ENCODE peak calls at places on chromosomes 12 and 14, in ten cellular contexts. V is A549, B is Peyer's patch, Y is uterus, J is heart left ventricle, A is left ventricle myocardium inferior, O is astrocyte, H is IMR-90, X is HCT116, G is sigmoid colon. F is an unnamed sample.

GRCh38 chr12:40614923-40615322 is 77.3 kb upstream of the CNTN1 start:
- DNase-seq in G (no peak), B (no peak), Y (no peak), A (no peak), H (no peak), J (no peak), V (no peak), X (no peak), O (no peak), F (no peak)

GRCh38 chr12:132579747-132580146 is 30.6 kb downstream of the LRCOL1 start:
- DNase-seq in H (no peak), J (no peak), O (no peak), B (no peak), V (no peak), Y (no peak), A (no peak), G (no peak), X (no peak), F (no peak)

GRCh38 chr14:65832431-65833253 is 420.1 kb downstream of the FUT8 start:
- DNase-seq in G (no peak), J (no peak), Y (no peak), V (peak), H (peak), O (no peak), X (no peak), B (no peak), A (no peak), F (no peak)

GRCh38 chr12:46084666-46085631 is 94.6 kb upstream of the SCAF11 start:
- DNase-seq in J (no peak), A (no peak), B (no peak), H (no peak), V (no peak), X (no peak), O (no peak), Y (no peak), G (no peak), F (no peak)

GRCh38 chr12:96587691-96588090 is 98.3 kb downstream of the CFAP54 start:
- DNase-seq in J (no peak), X (no peak), G (no peak), Y (no peak), A (no peak), H (peak), V (no peak), O (peak), B (no peak), F (no peak)

GRCh38 chr14:94575730-94576585 is 5.3 kb upstream of the SERPINA5 start:
- DNase-seq in O (peak), Y (no peak), G (no peak), A (no peak), B (no peak), J (no peak), H (peak), V (no peak), X (no peak), F (no peak)

GRCh38 chr14:54220122-54220691 is 176.6 kb upstream of the CDKN3 start:
- DNase-seq in O (no peak), J (peak), B (no peak), Y (no peak), A (peak), H (no peak), G (no peak), V (no peak), X (no peak), F (no peak)

GRCh38 chr14:56195727-56196126 is 77.5 kb downstream of the PELI2 start:
- DNase-seq in X (no peak), G (no peak), A (no peak), H (peak), O (peak), B (no peak), V (no peak), J (peak), Y (no peak), F (no peak)

GRCh38 chr12:56632701-56633464 is 2.8 kb upstream of the BAZ2A start:
- DNase-seq in A (no peak), B (no peak), G (no peak), O (no peak), Y (no peak), H (no peak), V (no peak), J (no peak), X (no peak), F (no peak)

GRCh38 chr12:31591308-31591901 is 469 bp upstream of the DENND5B start:
- DNase-seq in H (no peak), A (no peak), O (no peak), B (peak), J (peak), V (peak), G (peak), X (no peak), Y (peak), F (no peak)

GRCh38 chr14:87133073-87133815 is 859.7 kb downstream of the GALC start:
- DNase-seq in A (peak), H (peak), V (no peak), O (peak), B (no peak), Y (peak), J (peak), X (no peak), G (no peak), F (peak)

GRCh38 chr14:95505030-95505589 is 11.3 kb downstream of the SYNE3 start:
- DNase-seq in G (peak), A (no peak), B (no peak), Y (no peak), O (no peak), V (no peak), H (no peak), X (no peak), J (no peak), F (no peak)

GRCh38 chr12:95881331-95881955 is 22.7 kb downstream of the SNRPF start:
- DNase-seq in B (no peak), X (no peak), V (no peak), H (peak), J (no peak), A (no peak), G (no peak), Y (no peak), O (peak), F (peak)

GRCh38 chr12:39937119-39937518 is 168.8 kb downstream of the SLC2A13 start:
- DNase-seq in H (no peak), G (no peak), V (no peak), Y (no peak), X (no peak), J (no peak), A (no peak), O (no peak), B (no peak), F (no peak)

GRCh38 chr12:112131686-112132085 is 6.3 kb downstream of the TRAFD1 start:
- DNase-seq in X (no peak), H (no peak), B (no peak), A (no peak), G (no peak), O (no peak), J (no peak), V (no peak), Y (no peak), F (no peak)

GRCh38 chr14:58455593-58456265 is 28.2 kb downstream of the KIAA0586 start:
- DNase-seq in A (no peak), O (peak), B (no peak), X (no peak), V (peak), G (no peak), H (peak), Y (no peak), J (no peak), F (no peak)

GRCh38 chr12:19447386-19447785 is 8.1 kb downstream of the AEBP2 start:
- DNase-seq in G (no peak), H (no peak), B (no peak), X (no peak), A (no peak), V (no peak), Y (no peak), O (no peak), J (no peak), F (no peak)

GRCh38 chr12:33671676-33672075 is 232.1 kb upstream of the SYT10 start:
- DNase-seq in B (no peak), H (no peak), Y (no peak), V (no peak), O (no peak), G (no peak), J (no peak), A (no peak), X (no peak), F (no peak)

GRCh38 chr12:69966409-69966808 is 141.4 kb downstream of the MYRFL start:
- DNase-seq in J (peak), O (peak), H (peak), V (peak), B (no peak), A (peak), Y (no peak), X (peak), G (peak), F (no peak)

GRCh38 chr14:61704554-61704953 is 9.2 kb downstream of the HIF1A start:
- DNase-seq in B (no peak), J (no peak), A (no peak), H (no peak), Y (no peak), G (no peak), X (no peak), V (no peak), O (no peak), F (no peak)

GRCh38 chr12:15829255-15829654 is 40.1 kb upstream of the EPS8 start:
- DNase-seq in A (no peak), X (no peak), G (no peak), J (no peak), Y (no peak), B (no peak), O (no peak), H (no peak), V (no peak), F (no peak)

GRCh38 chr14:78448483-78449094 is 278.4 kb downstream of the NRXN3 start:
- DNase-seq in V (peak), A (no peak), X (peak), O (no peak), H (no peak), J (peak), Y (no peak), G (no peak), B (peak), F (no peak)

GRCh38 chr14:99156026-99156425 is 116.0 kb downstream of the BCL11B start:
- DNase-seq in G (peak), A (no peak), O (no peak), J (no peak), H (no peak), V (no peak), X (no peak), B (no peak), Y (no peak), F (no peak)

GRCh38 chr12:120713861-120714482 is 3.7 kb downstream of the UNC119B start:
- DNase-seq in Y (peak), V (peak), H (peak), B (no peak), G (peak), O (peak), A (no peak), X (peak), J (peak), F (peak)

GRCh38 chr14:36083317-36083716 is 93.2 kb downstream of the PTCSC3 start:
- DNase-seq in A (no peak), X (no peak), Y (no peak), O (no peak), V (no peak), J (no peak), G (no peak), H (no peak), B (no peak), F (no peak)

GRCh38 chr14:57029620-57030253 is 219.5 kb upstream of the OTX2 start:
- DNase-seq in J (no peak), O (no peak), A (no peak), G (no peak), V (no peak), X (no peak), Y (no peak), H (no peak), B (no peak), F (no peak)

GRCh38 chr14:95533391-95533821 is 1.4 kb upstream of the GLRX5 start:
- DNase-seq in H (peak), A (no peak), V (no peak), G (no peak), O (peak), J (no peak), X (no peak), B (no peak), Y (no peak), F (no peak)

GRCh38 chr12:44038411-44038810 is 202.5 kb downstream of the TMEM117 start:
- DNase-seq in Y (no peak), J (no peak), G (no peak), B (no peak), H (no peak), O (no peak), A (no peak), V (no peak), X (no peak), F (no peak)

GRCh38 chr12:108297424-108297823 is 41.7 kb downstream of the CMKLR1 start:
- DNase-seq in B (no peak), X (no peak), O (no peak), H (no peak), G (peak), Y (no peak), V (no peak), J (no peak), A (no peak), F (no peak)

GRCh38 chr14:30298266-30298795 is 260.6 kb upstream of the G2E3 start:
- DNase-seq in G (no peak), J (no peak), H (no peak), B (no peak), O (no peak), Y (no peak), V (no peak), A (no peak), X (no peak), F (no peak)

GRCh38 chr14:68937790-68938514 is 41.1 kb downstream of the ACTN1 start:
- DNase-seq in V (no peak), Y (peak), A (peak), H (no peak), B (peak), G (peak), O (no peak), J (peak), X (no peak), F (no peak)

GRCh38 chr12:75690556-75690955 is 179.1 kb upstream of the KRR1 start:
- DNase-seq in G (no peak), A (no peak), J (no peak), V (peak), Y (no peak), H (peak), B (no peak), X (no peak), O (peak), F (peak)

GRCh38 chr12:116339062-116339461 is 61.6 kb upstream of the MED13L start:
- DNase-seq in O (no peak), A (no peak), B (no peak), H (no peak), Y (no peak), V (no peak), X (no peak), J (no peak), G (no peak), F (no peak)

GRCh38 chr12:112176321-112177010 is 51.1 kb downstream of the TRAFD1 start:
- DNase-seq in A (no peak), G (peak), B (no peak), J (no peak), O (no peak), X (no peak), V (no peak), H (no peak), Y (no peak), F (no peak)

GRCh38 chr12:22377731-22378496 is 43.4 kb upstream of the ST8SIA1 start:
- DNase-seq in O (peak), A (no peak), Y (no peak), V (no peak), G (no peak), J (no peak), X (no peak), B (no peak), H (no peak), F (no peak)

GRCh38 chr14:80212025-80212402 is 710 bp upstream of the DIO2 start:
- DNase-seq in A (no peak), G (no peak), Y (no peak), V (peak), X (no peak), H (peak), J (no peak), O (peak), B (no peak), F (peak)

GRCh38 chr12:106780010-106780625 is 5.6 kb downstream of the RIC8B start:
- DNase-seq in Y (no peak), J (no peak), A (no peak), B (no peak), H (peak), V (no peak), O (no peak), G (no peak), X (no peak), F (no peak)

GRCh38 chr12:15752780-15753179 is 36.4 kb downstream of the EPS8 start:
- DNase-seq in O (peak), V (no peak), J (no peak), X (no peak), G (no peak), Y (no peak), B (no peak), H (peak), A (no peak), F (no peak)

GRCh38 chr12:117580718-117581062 is 219.3 kb upstream of the NOS1 start:
- DNase-seq in J (peak), Y (peak), A (peak), V (peak), X (peak), B (no peak), G (peak), O (no peak), H (no peak), F (no peak)

DNA sequence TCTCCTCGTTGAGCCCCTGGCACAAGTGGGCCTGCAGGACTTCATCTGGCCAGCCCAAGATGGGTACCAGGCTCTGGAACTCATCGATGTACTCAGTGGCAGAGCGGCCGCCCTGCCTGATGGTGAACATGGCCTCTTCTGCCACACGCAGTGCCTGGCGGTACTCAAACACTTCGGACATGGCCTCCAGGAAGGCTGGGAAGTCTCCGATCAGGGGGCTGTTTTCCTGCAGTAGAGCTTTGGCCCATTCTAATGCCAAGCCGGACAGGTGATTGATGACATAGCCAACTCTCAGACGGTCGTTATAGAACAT is 19.8 kb downstream of the RTL1 start:
- DNase-seq in B (peak), A (no peak), J (no peak), Y (no peak), H (no peak), X (no peak), V (no peak), O (no peak), G (peak), F (no peak)
- H3K27ac ChIP-seq in B (no peak), A (no peak), J (no peak), Y (no peak), H (no peak), X (no peak), V (no peak), O (no peak), G (no peak), F (no peak)

GRCh38 chr14:84976805-84977204 is 553.1 kb upstream of the FLRT2 start:
- DNase-seq in V (no peak), O (no peak), B (no peak), Y (no peak), H (no peak), G (no peak), X (no peak), J (no peak), A (no peak), F (no peak)

DNA sequence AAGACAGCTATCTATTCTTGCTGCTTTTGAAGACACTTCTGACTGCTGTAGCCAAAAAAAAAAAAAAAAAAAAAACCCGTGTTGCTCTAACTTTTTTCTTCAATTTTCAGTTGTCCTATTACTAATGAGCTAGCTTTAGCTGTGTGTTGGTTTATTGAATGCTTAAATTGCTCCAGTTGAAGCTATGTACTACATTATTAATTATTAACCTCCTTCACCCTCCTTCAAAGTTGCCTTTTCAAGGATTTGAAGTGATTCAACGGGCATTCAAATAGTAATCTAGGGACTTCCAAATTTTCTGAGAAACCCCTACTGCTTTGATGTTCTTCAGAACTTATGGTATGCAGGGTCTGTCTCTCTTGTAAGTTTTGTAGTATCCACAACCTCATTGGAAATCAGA is 554.4 kb upstream of the FLRT2 start:
- DNase-seq in G (no peak), X (no peak), J (no peak), B (no peak), H (no peak), O (no peak), V (no peak), Y (no peak), A (no peak), F (no peak)
- TF ChIP-seq CTCF in G (no peak), X (no peak), J (no peak), B (no peak), H (no peak), O (no peak), V (no peak), Y (no peak), A (no peak), F (no peak)

GRCh38 chr12:53300187-53300586 is 692 bp downstream of the MYG1 start:
- DNase-seq in H (peak), B (no peak), G (no peak), J (no peak), Y (no peak), A (no peak), X (no peak), O (peak), V (no peak), F (peak)
- H3K4me3 ChIP-seq in H (peak), B (peak), G (peak), J (peak), Y (peak), A (peak), X (peak), O (peak), V (peak), F (peak)

DNA sequence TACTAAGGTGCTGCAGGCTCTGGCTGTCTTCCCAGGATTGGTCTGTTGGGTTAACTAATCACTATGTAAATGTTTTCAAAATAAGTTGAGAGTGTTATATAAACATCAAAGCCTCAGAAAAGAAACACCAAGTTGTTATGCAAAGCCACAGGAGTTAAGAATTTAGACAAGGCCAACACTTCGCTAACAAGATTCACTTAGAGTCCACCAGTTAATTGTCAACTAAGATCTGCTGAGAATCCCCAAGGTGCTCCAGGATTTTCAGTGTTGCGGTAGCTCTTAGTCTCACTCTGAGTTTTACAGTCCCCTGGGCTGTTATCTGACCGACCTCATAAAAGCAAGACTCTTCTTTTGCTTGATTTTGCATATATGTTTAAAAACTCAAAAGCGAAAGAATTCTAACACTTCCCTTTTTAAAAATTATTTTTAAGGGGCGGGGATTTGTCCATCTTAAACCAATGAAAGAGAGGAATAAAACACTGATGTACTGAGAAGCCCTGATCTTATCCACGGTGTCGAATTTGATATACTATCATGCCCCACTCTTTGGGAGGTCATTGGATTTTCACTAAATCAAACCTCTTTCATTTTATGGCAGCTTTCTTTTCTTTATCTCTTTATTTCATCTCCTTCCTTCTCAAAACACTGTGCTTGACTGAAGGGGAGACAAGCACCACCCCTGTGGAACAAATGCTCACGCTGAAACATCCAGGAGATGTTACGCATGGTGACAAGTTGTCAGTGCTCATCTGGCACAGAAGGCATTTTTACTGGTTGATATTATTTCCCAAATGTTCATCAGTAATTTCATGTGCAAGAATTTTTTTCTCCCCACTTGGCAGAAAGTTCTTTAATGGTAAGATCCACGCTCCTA is 7.0 kb downstream of the NIN start:
- DNase-seq in O (no peak), X (no peak), H (no peak), V (no peak), J (no peak), B (no peak), Y (no peak), G (no peak), A (no peak), F (no peak)
- H3K27ac ChIP-seq in O (no peak), X (no peak), H (no peak), V (no peak), J (peak), B (peak), Y (no peak), G (peak), A (peak), F (no peak)